ENCODE peak calls at places on chromosome 15, in nine cellular contexts. P is GM20000, E is RWPE2, C is dorsolateral prefrontal cortex, O is tibial artery, U is fibroblast of lung, L is choroid plexus epithelial cell, B is omental fat pad, Q is vagina. J is an unnamed sample.

GRCh38 chr15:29452881-29453731 is 183.5 kb upstream of the NSMCE3 start:
- DNase-seq in L (no peak), O (no peak), Q (no peak), E (peak), C (no peak), P (no peak), B (no peak), U (no peak), J (no peak)

GRCh38 chr15:77035584-77035983 is 35.3 kb downstream of the TSPAN3 start:
- DNase-seq in Q (peak), U (no peak), B (no peak), L (no peak), C (no peak), E (no peak), P (no peak), O (no peak), J (peak)

GRCh38 chr15:31328425-31328998 is 1.9 kb downstream of the KLF13 start:
- DNase-seq in E (no peak), B (no peak), Q (no peak), C (no peak), O (no peak), U (no peak), P (peak), L (peak), J (no peak)

GRCh38 chr15:62067448-62068044 is 769 bp downstream of the C2CD4A start:
- DNase-seq in P (peak), E (no peak), O (no peak), Q (no peak), U (no peak), L (no peak), C (no peak), B (no peak), J (no peak)

GRCh38 chr15:75112848-75113492 is 88.7 kb upstream of the C15orf39 start:
- DNase-seq in U (no peak), C (no peak), Q (no peak), B (no peak), L (no peak), E (no peak), O (no peak), P (peak), J (no peak)

GRCh38 chr15:39646425-39646824 is 65.5 kb downstream of the THBS1 start:
- DNase-seq in O (no peak), L (no peak), U (no peak), P (no peak), Q (no peak), E (no peak), C (no peak), B (no peak), J (no peak)

GRCh38 chr15:93121089-93121488 is 32.1 kb upstream of the RGMA start:
- DNase-seq in O (no peak), C (no peak), U (no peak), E (no peak), B (no peak), L (no peak), P (no peak), Q (no peak), J (no peak)

GRCh38 chr15:51727141-51727897 is 10.1 kb downstream of the LYSMD2 start:
- DNase-seq in L (peak), B (no peak), P (no peak), C (no peak), O (no peak), U (peak), Q (no peak), E (no peak), J (no peak)

GRCh38 chr15:90822204-90822955 is 46.0 kb upstream of the FURIN start:
- DNase-seq in C (no peak), U (no peak), O (no peak), L (no peak), E (no peak), P (no peak), Q (no peak), B (no peak), J (no peak)

GRCh38 chr15:81531971-81532370 is 158.0 kb upstream of the TMC3 start:
- DNase-seq in P (no peak), O (no peak), U (no peak), E (no peak), L (peak), Q (no peak), B (no peak), C (no peak), J (no peak)

GRCh38 chr15:94576889-94577533 is 345.6 kb downstream of the MCTP2 start:
- DNase-seq in U (peak), B (no peak), Q (no peak), L (peak), P (peak), C (no peak), O (no peak), E (no peak), J (no peak)

GRCh38 chr15:40344631-40345120 is 3.9 kb upstream of the CCDC9B start:
- DNase-seq in Q (no peak), E (peak), U (peak), P (peak), L (peak), O (peak), B (no peak), C (peak), J (no peak)

GRCh38 chr15:60128000-60128376 is 123.9 kb downstream of the FOXB1 start:
- DNase-seq in L (no peak), E (no peak), C (no peak), O (no peak), B (no peak), Q (no peak), P (no peak), U (peak), J (no peak)

GRCh38 chr15:38905634-38906033 is 341.0 kb upstream of the RASGRP1 start:
- DNase-seq in B (no peak), Q (no peak), C (no peak), E (no peak), U (peak), O (no peak), P (no peak), L (peak), J (no peak)

GRCh38 chr15:94670436-94671034 is 439.2 kb downstream of the MCTP2 start:
- DNase-seq in B (no peak), O (no peak), P (peak), E (no peak), C (no peak), U (peak), Q (no peak), L (peak), J (no peak)

GRCh38 chr15:61556037-61556648 is 327.0 kb upstream of the RORA start:
- DNase-seq in Q (no peak), E (no peak), P (no peak), C (no peak), L (peak), B (no peak), O (no peak), U (peak), J (no peak)

GRCh38 chr15:68620721-68621528 is 42.1 kb downstream of the CORO2B start:
- DNase-seq in O (peak), E (no peak), L (peak), C (peak), U (peak), Q (no peak), B (peak), P (no peak), J (peak)

GRCh38 chr15:70035719-70036077 is 62.0 kb downstream of the TLE3 start:
- DNase-seq in P (peak), B (no peak), C (no peak), Q (no peak), L (no peak), E (no peak), O (no peak), U (no peak), J (no peak)

GRCh38 chr15:92082217-92082843 is 228.8 kb downstream of the SLCO3A1 start:
- DNase-seq in B (peak), U (peak), Q (no peak), L (peak), P (peak), E (no peak), C (peak), O (peak), J (peak)

DNA sequence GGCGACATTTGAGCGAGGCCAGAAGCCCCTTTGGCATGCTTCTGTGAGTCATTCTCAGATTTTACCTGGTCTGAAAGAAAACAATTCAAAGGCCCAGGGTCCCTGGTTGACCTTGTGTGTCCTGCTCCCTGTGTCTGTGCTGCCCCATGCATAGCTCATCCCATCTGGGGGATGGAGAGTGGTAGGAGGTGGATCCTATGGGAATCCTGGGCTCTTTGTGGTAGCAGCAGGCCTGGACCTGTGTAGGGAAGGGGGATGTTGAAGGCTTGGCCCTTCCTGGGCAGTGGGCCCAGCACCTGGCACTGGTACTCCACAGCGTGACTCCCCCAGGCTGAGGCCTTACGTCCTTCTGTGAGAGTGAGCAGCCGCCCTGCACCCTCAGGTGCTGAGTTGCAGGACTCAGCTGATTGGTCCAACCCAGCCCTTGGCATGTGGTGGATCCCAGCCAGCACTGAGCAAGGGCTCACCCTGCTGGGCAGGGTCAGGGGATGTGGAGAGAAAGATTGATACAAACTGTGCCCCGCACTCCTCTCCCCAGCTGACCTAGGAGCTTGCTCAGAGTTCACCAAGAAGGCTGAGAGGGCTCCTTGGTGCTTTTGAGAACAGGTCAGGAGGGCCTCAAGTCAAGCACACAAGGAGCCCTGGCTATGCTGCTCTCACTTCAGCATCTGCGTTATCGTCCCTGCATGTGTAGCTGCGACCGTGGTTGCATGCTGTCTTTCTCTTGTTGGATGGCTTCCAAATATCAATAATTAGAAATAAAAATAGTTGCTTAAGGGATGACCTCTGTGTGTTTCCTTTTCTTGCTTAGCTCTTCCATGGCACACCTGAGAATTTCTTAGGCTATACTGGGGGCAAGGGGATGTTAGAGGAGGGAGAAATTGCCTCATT is 21.4 kb upstream of the JMJD7 start:
- DNase-seq in C (no peak), O (no peak), E (peak), U (no peak), Q (peak), P (no peak), L (peak), B (no peak), J (no peak)
- TF ChIP-seq CTCF in C (no peak), O (no peak), E (peak), U (no peak), Q (no peak), P (no peak), L (peak), B (no peak), J (no peak)

GRCh38 chr15:49238342-49238741 is 68.3 kb downstream of the GALK2 start:
- DNase-seq in E (no peak), C (no peak), B (no peak), Q (no peak), O (no peak), P (no peak), U (peak), L (peak), J (no peak)

GRCh38 chr15:49239105-49239504 is 69.1 kb downstream of the GALK2 start:
- DNase-seq in P (no peak), O (no peak), U (no peak), L (no peak), C (no peak), B (no peak), E (no peak), Q (no peak), J (no peak)

GRCh38 chr15:49232407-49232806 is 62.4 kb downstream of the GALK2 start:
- DNase-seq in P (no peak), L (no peak), B (no peak), O (no peak), C (no peak), Q (no peak), U (no peak), E (no peak), J (no peak)

GRCh38 chr15:49236869-49237268 is 66.8 kb downstream of the GALK2 start:
- DNase-seq in L (no peak), P (no peak), U (no peak), C (no peak), E (no peak), Q (no peak), O (no peak), B (no peak), J (no peak)

GRCh38 chr15:49235446-49236207 is 65.6 kb downstream of the GALK2 start:
- DNase-seq in B (no peak), C (no peak), Q (no peak), E (no peak), P (peak), U (peak), O (no peak), L (peak), J (no peak)
- TF ChIP-seq CTCF in B (no peak), C (peak), Q (peak), E (peak), P (peak), U (peak), O (peak), L (peak), J (peak)

GRCh38 chr15:73053398-73053723 is 1.1 kb downstream of the NEO1 start:
- DNase-seq in Q (no peak), O (no peak), E (no peak), C (no peak), B (no peak), P (no peak), L (no peak), U (no peak), J (no peak)

GRCh38 chr15:73051811-73052678 is at the start of gene NEO1:
- DNase-seq in C (peak), U (peak), O (peak), E (peak), L (peak), Q (peak), P (peak), B (peak), J (peak)

GRCh38 chr15:73051402-73051810 is 857 bp upstream of the NEO1 start:
- DNase-seq in O (peak), L (no peak), P (no peak), Q (no peak), E (no peak), B (no peak), C (peak), U (no peak), J (peak)

GRCh38 chr15:73054417-73054963 is 2.2 kb downstream of the NEO1 start:
- DNase-seq in P (no peak), C (no peak), U (no peak), L (no peak), Q (no peak), B (no peak), O (no peak), E (no peak), J (no peak)

DNA sequence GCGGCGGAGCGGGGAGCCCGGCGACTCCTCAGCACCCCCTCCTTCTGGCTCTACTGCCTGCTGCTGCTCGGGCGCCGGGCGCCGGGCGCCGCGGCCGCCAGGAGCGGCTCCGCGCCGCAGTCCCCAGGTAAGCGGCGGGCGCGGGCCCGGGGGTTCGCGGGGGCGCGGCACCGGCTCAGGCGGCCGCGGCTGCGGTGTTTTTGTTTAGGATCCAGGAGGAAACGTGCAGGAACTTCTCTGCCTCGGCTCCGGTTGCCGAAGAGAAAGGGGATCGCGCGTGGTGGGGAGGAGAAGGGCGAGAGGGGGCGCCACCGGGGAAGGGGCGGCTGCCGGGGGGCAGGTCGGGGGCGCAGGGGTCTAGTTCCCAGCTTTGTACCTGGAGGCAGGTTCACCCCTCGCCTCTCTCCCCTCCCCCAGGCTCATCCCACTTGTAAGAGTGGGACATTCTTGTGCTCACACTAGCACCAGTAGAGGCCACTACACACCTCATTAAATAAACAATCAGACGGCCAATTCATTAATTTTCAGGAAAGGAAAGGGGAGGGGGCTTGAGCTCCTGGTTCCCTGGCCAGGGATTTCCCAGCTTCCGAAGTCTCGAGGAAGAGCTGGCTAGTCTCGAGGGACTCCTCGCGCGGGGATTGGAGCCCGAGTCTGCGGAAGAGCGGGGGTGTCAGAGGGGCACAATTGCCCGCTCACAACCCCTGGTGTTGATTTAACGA is 575 bp downstream of the NEO1 start:
- DNase-seq in O (peak), B (no peak), E (peak), Q (no peak), C (peak), P (peak), U (peak), L (peak), J (peak)
- TF ChIP-seq CTCF in O (peak), B (no peak), E (peak), Q (no peak), C (peak), P (peak), U (no peak), L (peak), J (no peak)

DNA sequence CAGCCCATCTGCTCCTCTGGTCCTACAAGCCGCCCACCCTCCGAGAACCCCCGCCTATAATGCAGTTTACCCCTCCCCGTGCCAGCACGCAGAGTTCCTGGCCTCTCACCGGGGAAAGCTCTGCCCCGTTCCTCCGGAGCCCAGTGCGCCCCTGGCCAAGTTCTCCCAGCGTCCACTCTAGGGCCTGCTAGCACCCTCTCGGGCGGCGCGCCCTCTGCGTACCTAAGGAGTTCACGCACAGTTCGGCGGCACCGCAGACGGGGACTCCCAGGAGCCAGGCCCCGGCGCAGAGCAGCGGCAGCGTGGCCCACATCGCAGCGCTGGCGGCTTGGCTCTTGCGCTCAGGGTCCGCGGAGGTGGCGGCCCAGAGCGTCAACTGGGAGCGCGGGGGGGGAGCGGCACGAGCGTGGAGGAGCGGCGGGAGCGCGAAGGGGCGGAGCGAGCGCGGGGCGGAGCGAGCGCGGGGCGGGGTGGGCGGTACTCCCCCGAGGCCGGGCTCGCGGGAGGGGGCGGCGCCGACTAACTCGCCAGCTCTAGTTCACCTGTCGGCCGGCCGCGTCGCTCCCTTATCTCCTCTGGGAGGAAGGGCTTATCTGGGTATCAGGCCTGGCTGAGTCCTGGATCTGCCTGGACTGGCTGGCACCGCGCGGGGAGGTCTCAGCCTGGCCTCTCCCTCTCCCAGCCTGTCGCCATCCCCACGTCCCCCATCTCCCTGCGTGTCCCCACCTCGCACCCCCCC is at the start of gene CTSH:
- DNase-seq in U (peak), O (peak), L (peak), Q (no peak), B (no peak), C (peak), P (peak), E (no peak), J (peak)
- TF ChIP-seq CTCF in U (no peak), O (no peak), L (no peak), Q (no peak), B (no peak), C (no peak), P (no peak), E (no peak), J (no peak)

DNA sequence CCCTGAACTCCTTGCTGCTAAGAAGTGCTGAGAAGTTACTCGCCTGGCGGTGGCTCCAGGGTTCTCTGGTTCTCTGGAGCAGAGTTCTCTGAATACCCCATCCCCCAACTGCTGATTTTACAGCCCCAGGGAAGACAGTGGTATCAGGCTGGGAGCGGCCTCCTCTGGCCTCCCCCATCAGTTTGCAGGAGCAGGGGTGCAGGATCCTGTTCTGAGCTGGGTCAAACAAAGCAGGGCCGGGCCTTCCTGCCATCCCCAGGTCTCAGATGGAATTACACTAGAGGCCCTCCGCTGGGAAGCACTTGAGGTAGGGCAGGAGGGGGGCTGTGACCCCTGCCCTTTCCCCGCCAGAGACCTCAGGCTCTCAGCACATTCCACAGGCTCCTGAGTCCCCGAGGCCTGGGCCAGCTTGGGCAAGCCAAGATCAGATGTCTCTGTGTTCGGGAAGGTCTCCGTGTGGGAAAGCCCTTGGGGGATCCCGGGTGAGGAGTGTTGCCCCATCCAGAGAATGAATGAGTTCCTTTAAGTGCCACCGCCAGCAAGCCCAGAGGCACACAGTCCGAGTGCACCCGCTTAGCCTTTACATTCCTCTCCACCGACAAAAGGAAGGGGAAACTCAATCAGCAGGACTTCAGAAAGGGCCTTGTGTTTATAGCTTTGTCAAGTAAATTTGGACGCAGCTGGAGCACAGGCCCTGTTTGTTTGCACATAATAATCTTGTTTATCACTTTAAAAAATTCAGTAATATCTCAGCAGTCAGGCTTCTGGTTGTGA is 150.0 kb downstream of the LRRK1 start:
- DNase-seq in O (no peak), P (no peak), U (peak), Q (no peak), B (no peak), L (peak), C (no peak), E (peak), J (no peak)
- TF ChIP-seq CTCF in O (no peak), P (no peak), U (no peak), Q (no peak), B (no peak), L (peak), C (no peak), E (peak), J (no peak)